ENCODE peak calls at places on chromosomes 7 and 10, in five cellular contexts. M is H1, I is trophoblast cell, J is H9, K is IMR-90. T is an unnamed sample.

GRCh38 chr7:12244129-12244528 is 33.0 kb downstream of the TMEM106B start:
- DNase-seq in M (peak; percentile 17), J (peak; percentile 69), I (peak; percentile 17), K (peak; percentile 8), T (peak; percentile 33)

GRCh38 chr10:118470470-118470869 is 125.0 kb downstream of the PRLHR start:
- DNase-seq in K (no peak), J (no peak), I (no peak), M (no peak), T (no peak)

GRCh38 chr10:6218692-6219493 is 16.2 kb downstream of the PFKFB3 start:
- DNase-seq in M (no peak), J (no peak), K (peak; percentile 55), I (peak; percentile 91), T (peak; percentile 90)

GRCh38 chr10:95343573-95343972 is 52.8 kb upstream of the PDLIM1 start:
- DNase-seq in J (no peak), I (no peak), M (no peak), K (no peak), T (no peak)

GRCh38 chr7:8143151-8143874 is 118.7 kb downstream of the ICA1 start:
- DNase-seq in I (no peak), J (no peak), M (no peak), K (no peak), T (no peak)

GRCh38 chr7:22397981-22398380 is 41.0 kb upstream of the RAPGEF5 start:
- DNase-seq in K (peak; percentile 33), J (no peak), I (no peak), M (no peak), T (no peak)

GRCh38 chr7:74294191-74294998 is 5.2 kb downstream of the CLIP2 start:
- DNase-seq in M (no peak), K (no peak), J (no peak), I (no peak), T (peak; percentile 74)

GRCh38 chr7:121080257-121080912 is 91.9 kb downstream of the CPED1 start:
- DNase-seq in K (no peak), I (no peak), M (no peak), J (no peak), T (no peak)

GRCh38 chr10:14334771-14335170 is 4.0 kb upstream of the FRMD4A start:
- DNase-seq in M (no peak), I (no peak), K (no peak), J (no peak), T (no peak)

GRCh38 chr7:26584964-26585650 is 279.3 kb downstream of the SKAP2 start:
- DNase-seq in K (no peak), J (no peak), I (no peak), M (no peak), T (no peak)

GRCh38 chr7:129607471-129608120 is 3.9 kb upstream of the NRF1 start:
- DNase-seq in M (no peak), J (peak; percentile 58), K (no peak), I (peak; percentile 58), T (peak; percentile 32)

GRCh38 chr7:148395990-148396716 is 194.4 kb upstream of the C7orf33 start:
- DNase-seq in M (no peak), K (no peak), J (no peak), I (no peak), T (no peak)

GRCh38 chr10:98223874-98224273 is 44.1 kb downstream of the LOXL4 start:
- DNase-seq in M (no peak), J (no peak), I (no peak), K (no peak), T (no peak)

GRCh38 chr7:1200045-1200444 is 32.6 kb upstream of the UNCX start:
- DNase-seq in I (no peak), K (peak; percentile 29), J (no peak), M (no peak), T (no peak)

GRCh38 chr10:70588852-70589570 is 13.5 kb downstream of the PRF1 start:
- DNase-seq in K (no peak), J (no peak), I (no peak), M (no peak), T (no peak)

GRCh38 chr7:28575241-28575643 is 162.9 kb downstream of the CREB5 start:
- DNase-seq in I (no peak), J (no peak), K (peak; percentile 22), M (no peak), T (peak; percentile 64)

GRCh38 chr7:38975944-38976392 is 1.7 kb upstream of the POU6F2 start:
- DNase-seq in J (peak; percentile 76), I (no peak), M (peak; percentile 27), K (no peak), T (no peak)

GRCh38 chr7:50209461-50210161 is 94.9 kb upstream of the IKZF1 start:
- DNase-seq in K (no peak), M (no peak), J (no peak), I (no peak), T (no peak)

GRCh38 chr7:37366445-37366844 is 82.2 kb downstream of the ELMO1 start:
- DNase-seq in J (no peak), I (no peak), M (no peak), K (no peak), T (no peak)

GRCh38 chr7:42117201-42117600 is 119.8 kb downstream of the GLI3 start:
- DNase-seq in M (no peak), K (no peak), J (no peak), I (peak; percentile 79), T (no peak)

GRCh38 chr7:36185092-36185491 is 32.0 kb downstream of the EEPD1 start:
- DNase-seq in M (no peak), J (no peak), K (no peak), I (no peak), T (no peak)
- H3K4me1 ChIP-seq in M (peaks cover 3% of the 10 kb centered on the region), J (no peaks in the 10 kb centered on the region), K (peaks cover 13% of the 10 kb centered on the region), I (no peaks in the 10 kb centered on the region), T (no peaks in the 10 kb centered on the region)

GRCh38 chr10:33336606-33337334 is 2.3 kb upstream of the NRP1 start:
- DNase-seq in K (no peak), J (peak; percentile 48), I (no peak), M (no peak), T (no peak)
- H3K4ac ChIP-seq in K (peak overlapping the region; percentile 84), J (no peak overlapping the region), I (peak overlapping the region; percentile 34), M (no peak overlapping the region), T (peak overlapping the region; percentile 74)

DNA sequence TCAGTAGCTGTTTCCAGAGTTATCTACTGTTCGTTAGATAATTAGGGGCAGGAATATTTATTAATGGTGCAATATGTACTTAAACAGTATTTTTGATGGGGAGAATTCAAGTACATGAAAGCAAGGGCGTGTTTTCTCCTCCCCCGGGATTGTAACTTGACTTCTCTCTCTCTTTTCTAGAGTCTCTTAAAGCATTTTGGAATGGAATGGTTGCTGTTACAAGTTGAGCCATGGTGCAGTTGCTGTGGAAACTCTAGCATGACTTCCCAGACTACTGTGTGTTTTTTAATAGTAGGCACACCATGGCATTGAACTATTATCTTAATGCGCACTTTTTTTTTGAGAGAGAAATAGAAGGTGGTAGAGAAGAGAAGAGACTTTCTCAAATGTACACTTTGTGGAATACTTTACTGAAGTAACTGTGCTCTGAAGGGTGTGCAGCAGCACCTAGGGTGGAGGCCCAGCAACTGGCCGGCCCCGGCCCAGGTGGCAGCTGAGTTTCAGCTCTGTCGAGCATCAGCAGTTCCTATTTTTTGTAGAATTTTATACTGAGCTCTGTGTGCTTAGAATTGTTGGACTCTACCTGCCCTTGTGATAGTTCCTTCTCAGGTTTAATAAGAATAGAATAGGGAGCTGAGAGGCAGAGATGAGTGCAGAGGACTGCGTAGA is 64.4 kb downstream of the CCNY start:
- DNase-seq in M (no peak), I (no peak), K (no peak), J (no peak), T (no peak)
- H3K4me1 ChIP-seq in M (peaks cover 18% of the 10 kb centered on the region), I (peaks cover 5% of the 10 kb centered on the region), K (peaks cover 16% of the 10 kb centered on the region), J (peaks cover 11% of the 10 kb centered on the region), T (peaks cover 16% of the 10 kb centered on the region)

DNA sequence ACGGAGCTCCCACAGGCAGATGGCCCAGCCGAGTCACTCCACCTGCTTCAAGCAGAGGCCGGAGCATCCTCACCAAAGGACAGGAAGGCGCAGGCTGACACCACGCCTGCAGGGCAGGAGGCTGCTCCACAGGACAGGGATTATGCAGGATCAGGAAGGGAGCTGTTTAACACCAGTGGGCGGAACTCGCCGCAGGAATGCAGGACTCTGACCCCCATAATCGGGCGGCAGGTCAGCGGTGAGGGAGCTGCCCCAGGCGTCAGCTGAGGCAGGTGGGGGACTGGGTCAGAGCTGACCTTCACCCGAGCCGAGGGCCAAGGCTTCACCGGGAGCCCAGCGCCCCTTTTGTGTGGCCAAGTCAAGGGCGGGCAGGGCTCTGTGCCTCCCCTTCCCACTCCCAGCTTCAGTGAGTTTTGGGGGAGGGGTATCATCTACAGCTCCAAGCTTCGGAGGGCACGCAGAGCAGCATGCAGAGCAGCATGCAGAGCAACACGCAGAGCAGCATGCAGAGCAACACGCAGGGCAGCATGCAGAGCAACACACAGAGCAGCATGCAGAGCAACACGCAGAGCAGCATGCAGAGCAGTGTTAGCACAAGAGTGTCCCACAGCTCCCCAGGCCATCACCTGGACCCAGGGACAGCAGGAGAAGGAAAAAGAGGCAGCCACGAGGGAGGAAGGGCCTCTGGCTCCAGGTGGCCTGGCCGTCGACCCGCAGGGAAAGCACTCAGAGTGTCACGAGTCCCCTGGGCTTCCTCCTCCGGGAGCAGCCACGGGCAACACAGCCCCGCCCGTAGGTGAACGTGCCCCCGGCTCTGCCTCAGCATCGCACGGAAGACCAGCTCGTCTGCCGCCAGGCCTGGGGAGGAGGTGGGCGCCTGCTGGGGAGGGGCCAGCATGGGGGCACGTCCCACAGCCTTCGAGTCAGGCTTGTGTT is 151.7 kb upstream of the PPP2R2D start:
- DNase-seq in I (no peak), K (no peak), M (no peak), J (no peak), T (no peak)
- H3K4ac ChIP-seq in I (no peak overlapping the region), K (no peak overlapping the region), M (peak overlapping the region; percentile 61), J (no peak overlapping the region), T (no peak overlapping the region)

GRCh38 chr7:131072505-131073091 is 255.1 kb upstream of the MKLN1 start:
- DNase-seq in M (no peak), I (peak; percentile 44), K (peak; percentile 34), J (peak; percentile 46), T (peak; percentile 32)
- H3K4me1 ChIP-seq in M (no peaks in the 10 kb centered on the region), I (peaks cover 2% of the 10 kb centered on the region), K (peaks cover 15% of the 10 kb centered on the region), J (peaks cover 2% of the 10 kb centered on the region), T (peaks cover 6% of the 10 kb centered on the region)